ENCODE peak calls at places on chromosome 1, in six cellular contexts. One of them, this sample, is unnamed.

GRCh38 chr1:115874929-115875328 is 34.0 kb upstream of the NHLH2 start:
- DNase-seq in neural crest cell: no peak
- DNase-seq in AG09309: no peak
- DNase-seq in fibroblast of villous mesenchyme: peak
- DNase-seq in NCI-H69: no peak
- DNase-seq in posterior cingulate gyrus: no peak
- DNase-seq in this sample: no peak

GRCh38 chr1:241672301-241672700 is 20.2 kb downstream of the WDR64 start:
- DNase-seq in neural crest cell: no peak
- DNase-seq in AG09309: no peak
- DNase-seq in fibroblast of villous mesenchyme: no peak
- DNase-seq in NCI-H69: no peak
- DNase-seq in posterior cingulate gyrus: no peak
- DNase-seq in this sample: no peak

GRCh38 chr1:202750761-202751160 is 40.5 kb upstream of the SYT2 start:
- DNase-seq in neural crest cell: no peak
- DNase-seq in AG09309: no peak
- DNase-seq in fibroblast of villous mesenchyme: no peak
- DNase-seq in NCI-H69: no peak
- DNase-seq in posterior cingulate gyrus: no peak
- DNase-seq in this sample: no peak

GRCh38 chr1:67144696-67145095 is 9.9 kb upstream of the C1orf141 start:
- DNase-seq in neural crest cell: no peak
- DNase-seq in AG09309: no peak
- DNase-seq in fibroblast of villous mesenchyme: no peak
- DNase-seq in NCI-H69: no peak
- DNase-seq in posterior cingulate gyrus: no peak
- DNase-seq in this sample: no peak

GRCh38 chr1:87362834-87363426 is 34.2 kb downstream of the LMO4 start:
- DNase-seq in neural crest cell: no peak
- DNase-seq in AG09309: no peak
- DNase-seq in fibroblast of villous mesenchyme: peak
- DNase-seq in NCI-H69: no peak
- DNase-seq in posterior cingulate gyrus: no peak
- DNase-seq in this sample: no peak

GRCh38 chr1:163561570-163562295 is 240.0 kb downstream of the NUF2 start:
- DNase-seq in neural crest cell: no peak
- DNase-seq in AG09309: no peak
- DNase-seq in fibroblast of villous mesenchyme: peak
- DNase-seq in NCI-H69: peak
- DNase-seq in posterior cingulate gyrus: no peak
- DNase-seq in this sample: no peak

GRCh38 chr1:204684551-204685235 is 845 bp downstream of the LRRN2 start:
- DNase-seq in neural crest cell: peak
- DNase-seq in AG09309: no peak
- DNase-seq in fibroblast of villous mesenchyme: no peak
- DNase-seq in NCI-H69: peak
- DNase-seq in posterior cingulate gyrus: peak
- DNase-seq in this sample: no peak

GRCh38 chr1:61282387-61282786 is 200.0 kb downstream of the NFIA start:
- DNase-seq in neural crest cell: no peak
- DNase-seq in AG09309: no peak
- DNase-seq in fibroblast of villous mesenchyme: peak
- DNase-seq in NCI-H69: no peak
- DNase-seq in posterior cingulate gyrus: no peak
- DNase-seq in this sample: no peak

GRCh38 chr1:210587547-210587946 is 258.8 kb downstream of the HHAT start:
- DNase-seq in neural crest cell: no peak
- DNase-seq in AG09309: no peak
- DNase-seq in fibroblast of villous mesenchyme: peak
- DNase-seq in NCI-H69: peak
- DNase-seq in posterior cingulate gyrus: no peak
- DNase-seq in this sample: no peak

GRCh38 chr1:237788069-237788468 is 102.7 kb downstream of the ZP4 start:
- DNase-seq in neural crest cell: no peak
- DNase-seq in AG09309: no peak
- DNase-seq in fibroblast of villous mesenchyme: no peak
- DNase-seq in NCI-H69: no peak
- DNase-seq in posterior cingulate gyrus: no peak
- DNase-seq in this sample: no peak

GRCh38 chr1:52709016-52709415 is 10.9 kb upstream of the COA7 start:
- DNase-seq in neural crest cell: no peak
- DNase-seq in AG09309: no peak
- DNase-seq in fibroblast of villous mesenchyme: no peak
- DNase-seq in NCI-H69: no peak
- DNase-seq in posterior cingulate gyrus: no peak
- DNase-seq in this sample: no peak

GRCh38 chr1:246608616-246609376 is 42.5 kb downstream of the CNST start:
- DNase-seq in neural crest cell: no peak
- DNase-seq in AG09309: peak
- DNase-seq in fibroblast of villous mesenchyme: peak
- DNase-seq in NCI-H69: peak
- DNase-seq in posterior cingulate gyrus: no peak
- DNase-seq in this sample: peak

GRCh38 chr1:29490204-29490934 is 254.0 kb downstream of the PTPRU start:
- DNase-seq in neural crest cell: no peak
- DNase-seq in AG09309: no peak
- DNase-seq in fibroblast of villous mesenchyme: no peak
- DNase-seq in NCI-H69: peak
- DNase-seq in posterior cingulate gyrus: no peak
- DNase-seq in this sample: no peak

GRCh38 chr1:62450301-62450700 is 13.5 kb downstream of the USP1 start:
- DNase-seq in neural crest cell: no peak
- DNase-seq in AG09309: no peak
- DNase-seq in fibroblast of villous mesenchyme: no peak
- DNase-seq in NCI-H69: no peak
- DNase-seq in posterior cingulate gyrus: no peak
- DNase-seq in this sample: no peak